ENCODE peak calls at places on chromosomes 1 and 21, in eight cellular contexts. K is Panc1, C is stomach, W is H1, Q is esophagus muscularis mucosa, U is endothelial cell of umbilical vein, S is breast epithelium, X is GM23338. G is an unnamed sample.

GRCh38 chr21:41833138-41834115 is 45.7 kb downstream of the PRDM15 start:
- DNase-seq in K (no peak), C (no peak), W (no peak), Q (no peak), U (no peak), S (no peak), X (no peak), G (peak; percentile 66)

GRCh38 chr1:155323729-155324040 is 3.0 kb downstream of the RUSC1 start:
- DNase-seq in K (peak; percentile 74), C (peak; percentile 92), W (peak; percentile 77), Q (peak; percentile 97), U (peak; percentile 94), S (peak; percentile 80), X (peak; percentile 91), G (peak; percentile 96)

GRCh38 chr21:46011267-46011967 is 29.8 kb downstream of the COL6A1 start:
- DNase-seq in K (no peak), C (peak; percentile 20), W (no peak), Q (peak; percentile 87), U (no peak), S (peak; percentile 24), X (no peak), G (peak; percentile 58)

GRCh38 chr1:161115132-161115711 is 2.6 kb downstream of the PFDN2 start:
- DNase-seq in K (peak; percentile 96), C (no peak), W (no peak), Q (no peak), U (peak; percentile 79), S (no peak), X (no peak), G (no peak)

GRCh38 chr21:32256226-32256625 is 22.6 kb downstream of the MIS18A start:
- DNase-seq in K (no peak), C (no peak), W (no peak), Q (no peak), U (no peak), S (no peak), X (no peak), G (no peak)

GRCh38 chr1:197649188-197649587 is 126.1 kb downstream of the DENND1B start:
- DNase-seq in K (no peak), C (no peak), W (no peak), Q (no peak), U (no peak), S (no peak), X (no peak), G (no peak)

GRCh38 chr21:39674794-39675193 is 62.1 kb downstream of the B3GALT5 start:
- DNase-seq in K (no peak), C (no peak), W (no peak), Q (no peak), U (no peak), S (no peak), X (no peak), G (peak; percentile 48)

GRCh38 chr1:21550866-21551475 is 41.7 kb downstream of the ALPL start:
- DNase-seq in K (no peak), C (no peak), W (no peak), Q (no peak), U (no peak), S (no peak), X (no peak), G (no peak)

GRCh38 chr1:197126698-197127097 is 19.8 kb downstream of the ASPM start:
- DNase-seq in K (no peak), C (no peak), W (no peak), Q (no peak), U (peak; percentile 15), S (no peak), X (no peak), G (no peak)

GRCh38 chr1:190377294-190377693 is 100.4 kb downstream of the BRINP3 start:
- DNase-seq in K (no peak), C (no peak), W (no peak), Q (no peak), U (no peak), S (no peak), X (no peak), G (no peak)

GRCh38 chr1:185398022-185398421 is 81.0 kb upstream of the IVNS1ABP start:
- DNase-seq in K (no peak), C (no peak), W (no peak), Q (no peak), U (no peak), S (no peak), X (no peak), G (no peak)

GRCh38 chr1:185636848-185637247 is 97.3 kb upstream of the HMCN1 start:
- DNase-seq in K (no peak), C (no peak), W (no peak), Q (no peak), U (no peak), S (no peak), X (no peak), G (no peak)

GRCh38 chr1:70628973-70629372 is 217.9 kb downstream of the CTH start:
- DNase-seq in K (no peak), C (peak; percentile 29), W (no peak), Q (no peak), U (no peak), S (no peak), X (peak; percentile 3), G (no peak)

GRCh38 chr21:36511484-36512227 is 31.7 kb upstream of the CLDN14 start:
- DNase-seq in K (no peak), C (no peak), W (no peak), Q (no peak), U (peak; percentile 78), S (no peak), X (no peak), G (no peak)

GRCh38 chr1:48093696-48094518 is 96.7 kb upstream of the TRABD2B start:
- DNase-seq in K (peak; percentile 38), C (peak; percentile 91), W (peak; percentile 43), Q (peak; percentile 53), U (peak; percentile 30), S (peak; percentile 87), X (peak; percentile 87), G (peak; percentile 89)

GRCh38 chr21:33914188-33914587 is 1.4 kb downstream of the ATP5PO start:
- DNase-seq in K (no peak), C (no peak), W (no peak), Q (no peak), U (no peak), S (no peak), X (no peak), G (no peak)

GRCh38 chr1:65056866-65057265 is 90.5 kb upstream of the JAK1 start:
- DNase-seq in K (no peak), C (no peak), W (no peak), Q (no peak), U (no peak), S (no peak), X (no peak), G (no peak)

GRCh38 chr1:88204111-88204510 is 480.0 kb upstream of the PKN2 start:
- DNase-seq in K (no peak), C (no peak), W (no peak), Q (no peak), U (no peak), S (no peak), X (no peak), G (no peak)
- H3K4me1 ChIP-seq in K (no peaks in the 10 kb centered on the region), C (no peaks in the 10 kb centered on the region), W (no peaks in the 10 kb centered on the region), Q (no peaks in the 10 kb centered on the region), U (no peaks in the 10 kb centered on the region), S (no peaks in the 10 kb centered on the region), X (no peaks in the 10 kb centered on the region), G (no peaks in the 10 kb centered on the region)

GRCh38 chr1:151680391-151680790 is 36.2 kb downstream of the CELF3 start:
- DNase-seq in K (no peak), C (no peak), W (no peak), Q (no peak), U (no peak), S (no peak), X (no peak), G (no peak)

GRCh38 chr1:151681921-151682320 is 34.7 kb downstream of the CELF3 start:
- DNase-seq in K (no peak), C (no peak), W (no peak), Q (no peak), U (no peak), S (no peak), X (no peak), G (no peak)

GRCh38 chr1:151680812-151681211 is 35.8 kb downstream of the CELF3 start:
- DNase-seq in K (peak; percentile 74), C (no peak), W (no peak), Q (no peak), U (peak; percentile 88), S (no peak), X (no peak), G (no peak)
- TF ChIP-seq POLR2AphosphoS5 in K (no peak), C (no peak), W (no peak), Q (peak; percentile 26), U (no peak), S (no peak), X (no peak), G (no peak)

DNA sequence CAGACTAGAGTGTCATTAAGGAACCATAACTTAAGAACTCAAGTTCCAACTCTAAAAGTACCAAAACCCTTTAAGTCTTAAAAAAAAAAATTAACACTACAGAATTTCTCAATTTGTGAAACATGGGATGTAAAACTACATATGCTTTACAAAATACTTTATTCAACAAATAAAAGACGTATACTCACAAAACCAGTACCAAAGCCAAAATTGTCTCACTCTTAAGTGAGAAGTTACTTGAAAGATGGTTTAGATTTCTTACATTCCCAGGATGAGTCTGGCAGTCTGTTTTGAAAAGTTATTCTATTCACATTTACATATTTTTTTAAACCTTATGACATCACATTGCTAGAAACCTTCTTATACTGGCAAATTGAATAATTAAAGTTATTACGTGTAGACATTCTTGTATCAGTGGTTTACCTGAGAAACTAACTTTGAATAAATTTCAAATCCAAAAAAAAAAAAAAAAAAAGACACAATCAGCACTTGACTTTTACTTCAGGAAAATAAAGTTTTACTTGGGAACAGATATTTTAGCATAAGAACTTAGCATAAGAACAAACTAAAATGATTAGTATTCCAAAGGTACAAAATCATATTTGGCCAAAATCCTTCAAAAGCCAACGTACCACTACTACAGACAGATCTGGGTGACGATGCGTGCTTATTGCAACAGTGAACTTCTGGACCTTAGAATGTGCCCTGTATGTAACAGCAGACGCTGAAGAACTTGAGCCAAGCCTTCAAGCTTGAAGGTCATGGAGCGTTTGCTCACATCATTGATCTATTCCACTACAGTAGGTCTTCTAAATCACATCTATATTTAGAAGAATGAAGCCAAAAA is 2.6 kb downstream of the CDC42BPA start:
- DNase-seq in K (no peak), C (peak; percentile 33), W (no peak), Q (no peak), U (peak; percentile 75), S (no peak), X (peak; percentile 29), G (no peak)
- H3K4me3 ChIP-seq in K (peak overlapping the region; percentile 97), C (peak overlapping the region; percentile 87), W (peak overlapping the region; percentile 59), Q (peak overlapping the region; percentile 95), U (peak overlapping the region; percentile 97), S (peak overlapping the region; percentile 93), X (peak overlapping the region; percentile 70), G (peak overlapping the region; percentile 66)

GRCh38 chr1:157239936-157240335 is 101.7 kb upstream of the ETV3 start:
- DNase-seq in K (no peak), C (no peak), W (no peak), Q (no peak), U (no peak), S (no peak), X (no peak), G (no peak)

GRCh38 chr1:157237522-157237921 is 99.3 kb upstream of the ETV3 start:
- DNase-seq in K (no peak), C (no peak), W (no peak), Q (peak; percentile 60), U (no peak), S (no peak), X (no peak), G (no peak)

GRCh38 chr1:157241185-157241538 is 103.0 kb upstream of the ETV3 start:
- DNase-seq in K (no peak), C (no peak), W (peak; percentile 5), Q (no peak), U (no peak), S (no peak), X (peak; percentile 36), G (no peak)

GRCh38 chr1:157236072-157236471 is 97.9 kb upstream of the ETV3 start:
- DNase-seq in K (no peak), C (no peak), W (no peak), Q (no peak), U (no peak), S (no peak), X (no peak), G (no peak)

GRCh38 chr1:157240495-157241184 is 102.4 kb upstream of the ETV3 start:
- DNase-seq in K (no peak), C (peak; percentile 64), W (no peak), Q (no peak), U (no peak), S (no peak), X (no peak), G (no peak)
- H3K4me1 ChIP-seq in K (no peaks in the 10 kb centered on the region), C (peaks cover 4% of the 10 kb centered on the region), W (peaks cover 16% of the 10 kb centered on the region), Q (no peaks in the 10 kb centered on the region), U (no peaks in the 10 kb centered on the region), S (no peaks in the 10 kb centered on the region), X (peaks cover 49% of the 10 kb centered on the region), G (no peaks in the 10 kb centered on the region)

G was measured in spleen.